ENCODE peak calls at places on chromosomes 16 and 17, in ten cellular contexts. One of them, this sample, is unnamed.
A peak's percentile ranks its signal among the peaks of the same experiment; 100 is the strongest.

GRCh38 chr16:20904507-20905079 is 4.0 kb downstream of the LYRM1 start:
- DNase-seq in neural progenitor cell: no peak
- DNase-seq in mammary epithelial cell: peak; percentile 83
- DNase-seq in A673: no peak
- DNase-seq in fibroblast of lung: peak; percentile 59
- DNase-seq in hepatocyte: no peak
- DNase-seq in PC-3: peak; percentile 75
- DNase-seq in GM12878: peak; percentile 49
- DNase-seq in endothelial cell of umbilical vein: peak; percentile 97
- DNase-seq in PC-9: peak; percentile 93
- DNase-seq in this sample: no peak

GRCh38 chr16:31354394-31355291 is at the start of gene ITGAX:
- DNase-seq in neural progenitor cell: no peak
- DNase-seq in mammary epithelial cell: peak; percentile 32
- DNase-seq in A673: no peak
- DNase-seq in fibroblast of lung: peak; percentile 8
- DNase-seq in hepatocyte: peak; percentile 62
- DNase-seq in PC-3: peak; percentile 3
- DNase-seq in GM12878: peak; percentile 70
- DNase-seq in endothelial cell of umbilical vein: peak; percentile 34
- DNase-seq in PC-9: no peak
- DNase-seq in this sample: no peak

GRCh38 chr16:19757026-19757425 is 39.0 kb downstream of the IQCK start:
- DNase-seq in neural progenitor cell: no peak
- DNase-seq in mammary epithelial cell: peak; percentile 26
- DNase-seq in A673: no peak
- DNase-seq in fibroblast of lung: peak; percentile 11
- DNase-seq in hepatocyte: no peak
- DNase-seq in PC-3: no peak
- DNase-seq in GM12878: no peak
- DNase-seq in endothelial cell of umbilical vein: no peak
- DNase-seq in PC-9: no peak
- DNase-seq in this sample: no peak

GRCh38 chr16:82694239-82694874 is 67.6 kb downstream of the CDH13 start:
- DNase-seq in neural progenitor cell: no peak
- DNase-seq in mammary epithelial cell: peak; percentile 57
- DNase-seq in A673: no peak
- DNase-seq in fibroblast of lung: peak; percentile 31
- DNase-seq in hepatocyte: no peak
- DNase-seq in PC-3: peak; percentile 67
- DNase-seq in GM12878: no peak
- DNase-seq in endothelial cell of umbilical vein: no peak
- DNase-seq in PC-9: no peak
- DNase-seq in this sample: no peak

GRCh38 chr16:88686062-88686438 is 257 bp downstream of the SNAI3 start:
- DNase-seq in neural progenitor cell: no peak
- DNase-seq in mammary epithelial cell: no peak
- DNase-seq in A673: no peak
- DNase-seq in fibroblast of lung: no peak
- DNase-seq in hepatocyte: peak; percentile 72
- DNase-seq in PC-3: peak; percentile 26
- DNase-seq in GM12878: no peak
- DNase-seq in endothelial cell of umbilical vein: no peak
- DNase-seq in PC-9: peak; percentile 39
- DNase-seq in this sample: peak; percentile 67

GRCh38 chr16:87131996-87132345 is 185.2 kb downstream of the C16orf95 start:
- DNase-seq in neural progenitor cell: no peak
- DNase-seq in mammary epithelial cell: no peak
- DNase-seq in A673: no peak
- DNase-seq in fibroblast of lung: no peak
- DNase-seq in hepatocyte: no peak
- DNase-seq in PC-3: no peak
- DNase-seq in GM12878: no peak
- DNase-seq in endothelial cell of umbilical vein: no peak
- DNase-seq in PC-9: no peak
- DNase-seq in this sample: no peak

GRCh38 chr17:50267074-50267841 is 7.0 kb upstream of the TMEM92 start:
- DNase-seq in neural progenitor cell: no peak
- DNase-seq in mammary epithelial cell: no peak
- DNase-seq in A673: no peak
- DNase-seq in fibroblast of lung: peak; percentile 57
- DNase-seq in hepatocyte: peak; percentile 42
- DNase-seq in PC-3: no peak
- DNase-seq in GM12878: no peak
- DNase-seq in endothelial cell of umbilical vein: no peak
- DNase-seq in PC-9: peak; percentile 11
- DNase-seq in this sample: no peak

GRCh38 chr16:10598157-10598556 is 17.8 kb upstream of the EMP2 start:
- DNase-seq in neural progenitor cell: no peak
- DNase-seq in mammary epithelial cell: no peak
- DNase-seq in A673: no peak
- DNase-seq in fibroblast of lung: no peak
- DNase-seq in hepatocyte: no peak
- DNase-seq in PC-3: peak; percentile 20
- DNase-seq in GM12878: no peak
- DNase-seq in endothelial cell of umbilical vein: no peak
- DNase-seq in PC-9: no peak
- DNase-seq in this sample: no peak

GRCh38 chr17:56310780-56311179 is 157.5 kb downstream of the ANKFN1 start:
- DNase-seq in neural progenitor cell: no peak
- DNase-seq in mammary epithelial cell: no peak
- DNase-seq in A673: no peak
- DNase-seq in fibroblast of lung: no peak
- DNase-seq in hepatocyte: no peak
- DNase-seq in PC-3: no peak
- DNase-seq in GM12878: no peak
- DNase-seq in endothelial cell of umbilical vein: no peak
- DNase-seq in PC-9: peak; percentile 10
- DNase-seq in this sample: no peak

GRCh38 chr16:50702725-50703124 is 9.3 kb downstream of the NOD2 start:
- DNase-seq in neural progenitor cell: no peak
- DNase-seq in mammary epithelial cell: peak; percentile 62
- DNase-seq in A673: no peak
- DNase-seq in fibroblast of lung: no peak
- DNase-seq in hepatocyte: no peak
- DNase-seq in PC-3: no peak
- DNase-seq in GM12878: no peak
- DNase-seq in endothelial cell of umbilical vein: no peak
- DNase-seq in PC-9: no peak
- DNase-seq in this sample: no peak

GRCh38 chr16:70679653-70680494 is 6.0 kb downstream of the MTSS2 start:
- DNase-seq in neural progenitor cell: peak; percentile 80
- DNase-seq in mammary epithelial cell: no peak
- DNase-seq in A673: peak; percentile 76
- DNase-seq in fibroblast of lung: no peak
- DNase-seq in hepatocyte: no peak
- DNase-seq in PC-3: no peak
- DNase-seq in GM12878: no peak
- DNase-seq in endothelial cell of umbilical vein: no peak
- DNase-seq in PC-9: no peak
- DNase-seq in this sample: peak; percentile 82

GRCh38 chr16:3065069-3065741 is at the start of gene IL32:
- DNase-seq in neural progenitor cell: no peak
- DNase-seq in mammary epithelial cell: peak; percentile 84
- DNase-seq in A673: no peak
- DNase-seq in fibroblast of lung: peak; percentile 57
- DNase-seq in hepatocyte: peak; percentile 89
- DNase-seq in PC-3: peak; percentile 32
- DNase-seq in GM12878: no peak
- DNase-seq in endothelial cell of umbilical vein: peak; percentile 88
- DNase-seq in PC-9: no peak
- DNase-seq in this sample: no peak

GRCh38 chr17:28514571-28515002 is 8.4 kb downstream of the FOXN1 start:
- DNase-seq in neural progenitor cell: no peak
- DNase-seq in mammary epithelial cell: no peak
- DNase-seq in A673: no peak
- DNase-seq in fibroblast of lung: no peak
- DNase-seq in hepatocyte: no peak
- DNase-seq in PC-3: no peak
- DNase-seq in GM12878: no peak
- DNase-seq in endothelial cell of umbilical vein: no peak
- DNase-seq in PC-9: no peak
- DNase-seq in this sample: no peak

GRCh38 chr17:2022647-2023046 is 2.5 kb downstream of the RTN4RL1 start:
- DNase-seq in neural progenitor cell: no peak
- DNase-seq in mammary epithelial cell: no peak
- DNase-seq in A673: no peak
- DNase-seq in fibroblast of lung: no peak
- DNase-seq in hepatocyte: no peak
- DNase-seq in PC-3: no peak
- DNase-seq in GM12878: no peak
- DNase-seq in endothelial cell of umbilical vein: no peak
- DNase-seq in PC-9: peak; percentile 29
- DNase-seq in this sample: no peak
- TF ChIP-seq EZH2 in neural progenitor cell: no peak
- TF ChIP-seq EZH2 in mammary epithelial cell: no peak
- TF ChIP-seq EZH2 in A673: no peak
- TF ChIP-seq EZH2 in fibroblast of lung: no peak
- TF ChIP-seq EZH2 in hepatocyte: no peak
- TF ChIP-seq EZH2 in PC-3: no peak
- TF ChIP-seq EZH2 in GM12878: no peak
- TF ChIP-seq EZH2 in endothelial cell of umbilical vein: no peak
- TF ChIP-seq EZH2 in PC-9: no peak
- TF ChIP-seq EZH2 in this sample: no peak

DNA sequence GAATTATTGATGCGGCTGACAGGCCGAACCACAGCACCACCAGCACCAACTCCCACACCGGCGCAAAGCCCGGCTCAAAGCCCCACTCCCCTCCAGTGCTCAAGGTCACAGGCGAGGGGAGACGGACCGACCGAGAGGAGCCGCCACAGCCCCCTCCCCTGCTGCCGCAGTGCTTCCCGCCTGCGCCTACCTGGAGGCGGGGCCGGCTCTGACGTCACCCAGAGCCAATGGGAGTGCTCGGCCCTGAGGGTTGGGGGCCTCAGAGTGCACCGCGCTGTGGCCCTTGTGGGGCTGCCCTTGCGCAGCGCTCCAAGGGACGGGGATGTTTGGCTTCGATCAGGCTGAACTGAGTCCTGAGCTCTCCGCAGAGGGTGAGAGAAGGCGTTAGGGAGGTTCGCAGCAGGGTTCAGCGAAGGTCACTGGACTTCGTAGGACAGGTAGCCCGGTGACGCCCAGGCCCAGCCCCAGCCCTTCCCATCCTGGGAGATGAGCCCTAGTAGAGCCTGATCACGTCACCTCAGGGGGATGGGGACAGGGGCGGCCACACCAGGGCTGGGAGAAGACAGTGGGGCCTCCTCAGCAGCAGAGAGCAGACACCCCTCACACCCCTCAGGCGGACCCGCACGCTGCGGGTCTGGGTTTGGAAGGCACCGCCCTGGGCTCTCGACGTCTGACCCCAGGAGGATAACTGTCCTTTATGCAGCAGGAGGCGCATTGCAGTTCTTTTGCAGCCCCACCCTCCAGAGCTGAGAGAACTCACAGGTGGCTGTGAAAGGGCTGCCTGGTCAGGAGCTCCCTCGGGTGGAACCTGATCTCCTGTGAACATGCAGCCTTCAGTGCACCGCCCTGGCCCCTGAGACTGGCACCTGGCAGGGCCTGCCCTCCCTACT is 1.5 kb downstream of the NDRG4 start:
- DNase-seq in neural progenitor cell: peak; percentile 87
- DNase-seq in mammary epithelial cell: no peak
- DNase-seq in A673: peak; percentile 45
- DNase-seq in fibroblast of lung: no peak
- DNase-seq in hepatocyte: peak; percentile 76
- DNase-seq in PC-3: no peak
- DNase-seq in GM12878: no peak
- DNase-seq in endothelial cell of umbilical vein: no peak
- DNase-seq in PC-9: no peak
- DNase-seq in this sample: peak; percentile 92
- TF ChIP-seq EZH2 in neural progenitor cell: no peak
- TF ChIP-seq EZH2 in mammary epithelial cell: no peak
- TF ChIP-seq EZH2 in A673: no peak
- TF ChIP-seq EZH2 in fibroblast of lung: peak; percentile 42
- TF ChIP-seq EZH2 in hepatocyte: no peak
- TF ChIP-seq EZH2 in PC-3: no peak
- TF ChIP-seq EZH2 in GM12878: no peak
- TF ChIP-seq EZH2 in endothelial cell of umbilical vein: no peak
- TF ChIP-seq EZH2 in PC-9: no peak
- TF ChIP-seq EZH2 in this sample: no peak

GRCh38 chr17:80980397-80981061 is 11.1 kb upstream of the CHMP6 start:
- DNase-seq in neural progenitor cell: no peak
- DNase-seq in mammary epithelial cell: peak; percentile 49
- DNase-seq in A673: no peak
- DNase-seq in fibroblast of lung: peak; percentile 50
- DNase-seq in hepatocyte: no peak
- DNase-seq in PC-3: peak; percentile 58
- DNase-seq in GM12878: no peak
- DNase-seq in endothelial cell of umbilical vein: no peak
- DNase-seq in PC-9: no peak
- DNase-seq in this sample: no peak
- TF ChIP-seq EZH2 in neural progenitor cell: no peak
- TF ChIP-seq EZH2 in mammary epithelial cell: no peak
- TF ChIP-seq EZH2 in A673: no peak
- TF ChIP-seq EZH2 in fibroblast of lung: no peak
- TF ChIP-seq EZH2 in hepatocyte: no peak
- TF ChIP-seq EZH2 in PC-3: no peak
- TF ChIP-seq EZH2 in GM12878: no peak
- TF ChIP-seq EZH2 in endothelial cell of umbilical vein: no peak
- TF ChIP-seq EZH2 in PC-9: no peak
- TF ChIP-seq EZH2 in this sample: no peak

GRCh38 chr17:36939944-36940312 is 2.7 kb downstream of the LHX1 start:
- DNase-seq in neural progenitor cell: peak; percentile 44
- DNase-seq in mammary epithelial cell: no peak
- DNase-seq in A673: no peak
- DNase-seq in fibroblast of lung: no peak
- DNase-seq in hepatocyte: no peak
- DNase-seq in PC-3: no peak
- DNase-seq in GM12878: no peak
- DNase-seq in endothelial cell of umbilical vein: no peak
- DNase-seq in PC-9: no peak
- DNase-seq in this sample: peak; percentile 74

GRCh38 chr17:36940313-36941264 is 3.3 kb downstream of the LHX1 start:
- DNase-seq in neural progenitor cell: peak; percentile 55
- DNase-seq in mammary epithelial cell: no peak
- DNase-seq in A673: no peak
- DNase-seq in fibroblast of lung: no peak
- DNase-seq in hepatocyte: no peak
- DNase-seq in PC-3: no peak
- DNase-seq in GM12878: no peak
- DNase-seq in endothelial cell of umbilical vein: no peak
- DNase-seq in PC-9: no peak
- DNase-seq in this sample: peak; percentile 50

GRCh38 chr17:36938566-36939058 is 1.3 kb downstream of the LHX1 start:
- DNase-seq in neural progenitor cell: peak; percentile 70
- DNase-seq in mammary epithelial cell: no peak
- DNase-seq in A673: no peak
- DNase-seq in fibroblast of lung: no peak
- DNase-seq in hepatocyte: no peak
- DNase-seq in PC-3: no peak
- DNase-seq in GM12878: no peak
- DNase-seq in endothelial cell of umbilical vein: no peak
- DNase-seq in PC-9: no peak
- DNase-seq in this sample: no peak

GRCh38 chr17:36937961-36938565 is 788 bp downstream of the LHX1 start:
- DNase-seq in neural progenitor cell: peak; percentile 76
- DNase-seq in mammary epithelial cell: no peak
- DNase-seq in A673: no peak
- DNase-seq in fibroblast of lung: peak; percentile 26
- DNase-seq in hepatocyte: no peak
- DNase-seq in PC-3: no peak
- DNase-seq in GM12878: no peak
- DNase-seq in endothelial cell of umbilical vein: peak; percentile 33
- DNase-seq in PC-9: peak; percentile 68
- DNase-seq in this sample: peak; percentile 68

GRCh38 chr17:36939059-36939943 is 2.0 kb downstream of the LHX1 start:
- DNase-seq in neural progenitor cell: peak; percentile 45
- DNase-seq in mammary epithelial cell: no peak
- DNase-seq in A673: no peak
- DNase-seq in fibroblast of lung: no peak
- DNase-seq in hepatocyte: no peak
- DNase-seq in PC-3: no peak
- DNase-seq in GM12878: no peak
- DNase-seq in endothelial cell of umbilical vein: no peak
- DNase-seq in PC-9: no peak
- DNase-seq in this sample: no peak
- TF ChIP-seq EZH2 in neural progenitor cell: peak; percentile 99
- TF ChIP-seq EZH2 in mammary epithelial cell: peak; percentile 89
- TF ChIP-seq EZH2 in A673: peak; percentile 78
- TF ChIP-seq EZH2 in fibroblast of lung: peak; percentile 67
- TF ChIP-seq EZH2 in hepatocyte: peak; percentile 98
- TF ChIP-seq EZH2 in PC-3: no peak
- TF ChIP-seq EZH2 in GM12878: peak; percentile 55
- TF ChIP-seq EZH2 in endothelial cell of umbilical vein: peak; percentile 96
- TF ChIP-seq EZH2 in PC-9: no peak
- TF ChIP-seq EZH2 in this sample: peak; percentile 99

This sample was measured in GM23338.